ENCODE peak calls at places on chromosomes 1 and 21, in ten cellular contexts. T is body of pancreas, Y is ovary, D is K562, K is transverse colon, X is heart left ventricle, N is stomach, F is H1, S is prostate gland, I is uterus. J is an unnamed sample.

GRCh38 chr1:10530756-10531155 is 56.0 kb downstream of the PEX14 start:
- DNase-seq in Y (no peak), F (no peak), N (no peak), I (no peak), S (no peak), D (no peak), T (no peak), K (no peak), X (no peak), J (no peak)

GRCh38 chr1:205714190-205714905 is 34.0 kb upstream of the SLC45A3 start:
- DNase-seq in T (peak; percentile 38), I (no peak), K (no peak), F (no peak), Y (no peak), S (peak; percentile 75), X (no peak), D (no peak), N (no peak), J (no peak)

GRCh38 chr1:208174736-208175507 is 69.3 kb downstream of the PLXNA2 start:
- DNase-seq in D (no peak), F (no peak), T (no peak), N (no peak), X (no peak), S (no peak), I (no peak), Y (no peak), K (no peak), J (no peak)

GRCh38 chr1:112735752-112736151 is 20.6 kb upstream of the PPM1J start:
- DNase-seq in S (no peak), K (no peak), Y (no peak), D (no peak), X (no peak), F (no peak), T (no peak), I (no peak), N (no peak), J (no peak)

GRCh38 chr1:209755926-209756607 is at the start of gene TRAF3IP3:
- DNase-seq in K (peak; percentile 71), N (peak; percentile 52), S (no peak), X (peak; percentile 40), T (peak; percentile 59), I (no peak), F (no peak), Y (no peak), D (no peak), J (no peak)

GRCh38 chr1:6762060-6762459 is 23.2 kb upstream of the CAMTA1 start:
- DNase-seq in I (no peak), Y (no peak), D (no peak), X (no peak), K (no peak), N (no peak), T (no peak), S (peak; percentile 24), F (no peak), J (no peak)

GRCh38 chr1:21338568-21339401 is 48.5 kb upstream of the ECE1 start:
- DNase-seq in N (peak; percentile 89), K (peak; percentile 75), Y (peak; percentile 90), X (peak; percentile 71), I (peak; percentile 92), S (peak; percentile 87), F (no peak), D (no peak), T (peak; percentile 96), J (peak; percentile 81)

GRCh38 chr1:62425041-62425440 is 11.8 kb upstream of the USP1 start:
- DNase-seq in D (no peak), K (no peak), X (no peak), T (no peak), S (no peak), N (no peak), I (no peak), Y (no peak), F (no peak), J (no peak)

GRCh38 chr1:199292873-199293272 is 654.0 kb downstream of the PTPRC start:
- DNase-seq in T (no peak), D (no peak), N (no peak), I (no peak), S (no peak), Y (no peak), X (no peak), K (no peak), F (no peak), J (no peak)

GRCh38 chr21:41121785-41122415 is 46.1 kb upstream of the BACE2 start:
- DNase-seq in T (peak; percentile 91), X (peak; percentile 80), S (peak; percentile 90), D (peak; percentile 54), F (peak; percentile 96), I (peak; percentile 81), Y (peak; percentile 21), K (peak; percentile 90), N (peak; percentile 95), J (peak; percentile 90)

GRCh38 chr1:109275706-109276345 is 7.1 kb downstream of the PSRC1 start:
- DNase-seq in F (no peak), X (no peak), S (no peak), D (peak; percentile 49), N (no peak), Y (no peak), K (no peak), T (peak; percentile 2), I (no peak), J (no peak)
- H3K4me3 ChIP-seq in F (no peak overlapping the region), X (no peak overlapping the region), S (no peak overlapping the region), D (no peak overlapping the region), N (no peak overlapping the region), Y (no peak overlapping the region), K (no peak overlapping the region), T (no peak overlapping the region), I (no peak overlapping the region), J (peak overlapping the region; percentile 51)

GRCh38 chr21:42515708-42516502 is 2.3 kb downstream of the SLC37A1 start:
- DNase-seq in F (no peak), S (peak; percentile 79), T (peak; percentile 49), K (peak; percentile 60), Y (no peak), I (no peak), X (no peak), D (no peak), N (no peak), J (no peak)

GRCh38 chr21:42514883-42515228 is 1.2 kb downstream of the SLC37A1 start:
- DNase-seq in X (no peak), Y (no peak), F (no peak), N (no peak), S (no peak), T (no peak), I (no peak), D (no peak), K (no peak), J (no peak)

GRCh38 chr21:42512346-42513034 is 1.2 kb upstream of the SLC37A1 start:
- DNase-seq in F (no peak), D (no peak), N (no peak), K (no peak), I (no peak), S (no peak), T (no peak), Y (no peak), X (no peak), J (no peak)

GRCh38 chr21:42513151-42513984 is at the start of gene SLC37A1:
- DNase-seq in F (peak; percentile 78), N (peak; percentile 64), K (no peak), X (no peak), D (peak; percentile 65), I (no peak), Y (peak; percentile 32), T (no peak), S (no peak), J (no peak)

GRCh38 chr21:42513985-42514882 is 582 bp downstream of the SLC37A1 start:
- DNase-seq in S (no peak), F (peak; percentile 80), T (peak; percentile 70), D (peak; percentile 51), N (peak; percentile 76), X (peak; percentile 48), K (peak; percentile 74), I (no peak), Y (no peak), J (peak; percentile 40)
- TF ChIP-seq POLR2A in S (no peak), F (no peak), T (peak; percentile 55), D (no peak), N (no peak), X (no peak), K (peak; percentile 82), I (no peak), Y (no peak), J (no peak)

GRCh38 chr1:47843781-47844555 is 153.2 kb downstream of the TRABD2B start:
- DNase-seq in T (no peak), D (no peak), X (no peak), K (no peak), I (no peak), N (no peak), F (no peak), Y (no peak), S (no peak), J (no peak)

GRCh38 chr1:47844556-47844950 is 152.6 kb downstream of the TRABD2B start:
- DNase-seq in Y (no peak), X (no peak), D (no peak), I (no peak), T (no peak), N (no peak), F (no peak), S (no peak), K (no peak), J (no peak)

GRCh38 chr1:47842228-47842627 is 155.0 kb downstream of the TRABD2B start:
- DNase-seq in T (no peak), D (no peak), Y (no peak), N (no peak), S (no peak), X (no peak), F (no peak), K (peak; percentile 1), I (no peak), J (no peak)

GRCh38 chr1:47841356-47841755 is 155.8 kb downstream of the TRABD2B start:
- DNase-seq in D (no peak), X (no peak), N (no peak), K (peak; percentile 1), T (no peak), I (no peak), F (no peak), S (no peak), Y (no peak), J (no peak)

GRCh38 chr1:47843059-47843458 is 154.1 kb downstream of the TRABD2B start:
- DNase-seq in Y (no peak), I (no peak), S (no peak), T (no peak), X (no peak), F (no peak), N (no peak), K (peak; percentile 2), D (no peak), J (peak; percentile 19)
- H3K4me1 ChIP-seq in Y (no peaks in the 10 kb centered on the region), I (no peaks in the 10 kb centered on the region), S (no peaks in the 10 kb centered on the region), T (peaks cover 56% of the 10 kb centered on the region), X (no peaks in the 10 kb centered on the region), F (peaks cover 9% of the 10 kb centered on the region), N (peaks cover 7% of the 10 kb centered on the region), K (peaks cover 4% of the 10 kb centered on the region), D (no peaks in the 10 kb centered on the region), J (no peaks in the 10 kb centered on the region)

DNA sequence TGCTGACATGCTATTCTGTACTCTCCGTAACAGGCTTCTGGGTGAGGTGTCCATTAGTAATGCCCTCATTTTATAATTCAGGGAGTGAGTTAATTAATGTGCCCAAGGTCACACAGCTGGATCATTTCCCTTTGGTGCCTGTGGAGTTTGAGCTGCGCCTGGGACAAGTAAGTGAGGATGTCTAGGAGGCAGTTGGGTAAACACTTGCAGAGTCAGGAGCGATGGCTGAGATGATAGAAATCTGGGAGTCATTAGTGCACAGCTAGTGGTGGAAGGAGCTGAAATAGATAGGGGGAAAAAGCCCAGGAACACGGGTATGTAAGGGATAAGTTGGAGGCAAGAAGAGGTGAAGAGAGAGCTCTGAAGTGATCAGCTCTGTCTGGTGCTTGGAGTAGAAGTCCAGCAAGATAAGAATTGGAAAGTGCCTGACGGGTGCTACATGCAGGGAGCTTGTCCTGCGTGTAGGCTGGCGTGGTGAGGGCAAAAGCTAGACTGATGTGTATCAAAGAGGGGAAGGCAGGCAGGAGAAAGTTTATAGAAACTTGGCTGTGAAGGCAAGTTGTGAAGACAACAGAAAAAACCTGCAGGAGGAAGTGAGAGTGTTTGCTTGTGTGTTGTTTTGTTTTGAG is 1.7 kb upstream of the SCAF4 start:
- DNase-seq in X (no peak), N (no peak), S (no peak), D (peak; percentile 29), F (no peak), T (no peak), K (no peak), I (no peak), Y (no peak), J (no peak)
- H3K4me3 ChIP-seq in X (no peak overlapping the region), N (no peak overlapping the region), S (no peak overlapping the region), D (peak overlapping the region; percentile 0), F (no peak overlapping the region), T (no peak overlapping the region), K (no peak overlapping the region), I (no peak overlapping the region), Y (no peak overlapping the region), J (no peak overlapping the region)

J was measured in breast epithelium.